ENCODE peak calls at places on chromosomes 3 and 15, in five cellular contexts. One of them, this sample, is unnamed.

GRCh38 chr3:5188419-5189405 is 1.2 kb downstream of the EDEM1 start:
- DNase-seq in spleen: peak; percentile 81
- DNase-seq in LNCaP clone FGC: peak; percentile 63
- DNase-seq in cardiac fibroblast: peak; percentile 37
- DNase-seq in RWPE1: peak; percentile 11
- DNase-seq in this sample: no peak

GRCh38 chr15:28994830-28995180 is 109.0 kb downstream of the APBA2 start:
- DNase-seq in spleen: no peak
- DNase-seq in LNCaP clone FGC: no peak
- DNase-seq in cardiac fibroblast: no peak
- DNase-seq in RWPE1: no peak
- DNase-seq in this sample: no peak

GRCh38 chr3:106114848-106115247 is 246.0 kb upstream of the CBLB start:
- DNase-seq in RWPE1: no peak
- DNase-seq in cardiac fibroblast: peak; percentile 76
- DNase-seq in spleen: no peak
- DNase-seq in LNCaP clone FGC: no peak
- DNase-seq in this sample: no peak

GRCh38 chr3:175475765-175476164 is 616.6 kb downstream of the NAALADL2 start:
- DNase-seq in cardiac fibroblast: no peak
- DNase-seq in LNCaP clone FGC: no peak
- DNase-seq in spleen: no peak
- DNase-seq in RWPE1: no peak
- DNase-seq in this sample: no peak

GRCh38 chr3:194269610-194270145 is 81.5 kb downstream of the CPN2 start:
- DNase-seq in RWPE1: no peak
- DNase-seq in LNCaP clone FGC: no peak
- DNase-seq in cardiac fibroblast: peak; percentile 98
- DNase-seq in spleen: peak; percentile 89
- DNase-seq in this sample: peak; percentile 33

GRCh38 chr3:9352917-9353823 is 9.7 kb upstream of the THUMPD3 start:
- DNase-seq in cardiac fibroblast: peak; percentile 83
- DNase-seq in LNCaP clone FGC: peak; percentile 91
- DNase-seq in spleen: peak; percentile 79
- DNase-seq in RWPE1: peak; percentile 62
- DNase-seq in this sample: peak; percentile 67

GRCh38 chr3:126986001-126986400 is 3.1 kb downstream of the PLXNA1 start:
- DNase-seq in LNCaP clone FGC: no peak
- DNase-seq in cardiac fibroblast: peak; percentile 30
- DNase-seq in RWPE1: no peak
- DNase-seq in spleen: no peak
- DNase-seq in this sample: no peak

GRCh38 chr15:94352940-94353820 is 121.8 kb downstream of the MCTP2 start:
- DNase-seq in cardiac fibroblast: peak; percentile 30
- DNase-seq in RWPE1: no peak
- DNase-seq in LNCaP clone FGC: no peak
- DNase-seq in spleen: no peak
- DNase-seq in this sample: no peak

GRCh38 chr3:38224357-38224756 is 41.3 kb upstream of the SLC22A13 start:
- DNase-seq in cardiac fibroblast: no peak
- DNase-seq in LNCaP clone FGC: no peak
- DNase-seq in spleen: no peak
- DNase-seq in RWPE1: no peak
- DNase-seq in this sample: no peak

GRCh38 chr3:186442162-186442561 is 80.1 kb upstream of the DGKG start:
- DNase-seq in RWPE1: no peak
- DNase-seq in spleen: no peak
- DNase-seq in LNCaP clone FGC: peak; percentile 31
- DNase-seq in cardiac fibroblast: peak; percentile 21
- DNase-seq in this sample: no peak

DNA sequence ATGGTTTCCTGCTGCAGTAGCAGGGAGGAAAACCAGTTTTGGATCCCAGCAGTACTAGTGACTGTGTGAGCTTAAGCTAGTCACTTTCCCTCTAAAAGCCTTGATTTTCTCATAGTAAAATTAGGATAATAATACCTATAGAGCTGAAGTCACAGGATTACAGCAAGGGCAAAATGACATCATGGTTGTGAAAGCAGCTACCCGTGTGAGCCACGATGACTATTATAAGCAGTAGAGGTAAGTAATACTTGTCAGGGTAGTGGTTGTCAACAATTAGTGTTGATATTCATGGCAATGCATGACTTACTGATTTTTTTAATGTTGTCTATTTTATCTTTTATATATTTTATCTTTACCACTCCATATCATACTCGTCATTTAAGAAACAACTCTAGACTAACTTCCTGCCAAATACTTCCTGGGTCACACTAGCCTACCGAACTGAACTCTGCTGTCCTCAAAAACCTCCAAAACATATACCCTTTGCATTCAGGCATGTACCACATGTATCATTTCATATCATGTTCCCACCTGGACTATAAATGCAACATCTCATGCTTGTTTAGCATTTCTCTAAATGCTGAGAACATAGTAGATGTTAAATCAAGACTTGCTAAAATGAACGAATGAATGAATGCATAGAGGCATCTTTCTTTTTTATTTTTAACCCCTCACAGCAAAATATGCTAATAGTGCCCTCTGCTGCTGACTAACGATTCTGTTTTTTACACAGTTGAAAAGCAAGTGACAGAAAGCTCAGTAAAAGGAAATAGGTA is 172.6 kb downstream of the P3H2 start:
- DNase-seq in spleen: no peak
- DNase-seq in cardiac fibroblast: peak; percentile 49
- DNase-seq in RWPE1: peak; percentile 31
- DNase-seq in LNCaP clone FGC: no peak
- DNase-seq in this sample: no peak
- TF ChIP-seq CTCF in spleen: peak; percentile 26
- TF ChIP-seq CTCF in cardiac fibroblast: peak; percentile 56
- TF ChIP-seq CTCF in RWPE1: peak; percentile 76
- TF ChIP-seq CTCF in LNCaP clone FGC: peak; percentile 70
- TF ChIP-seq CTCF in this sample: peak; percentile 21

DNA sequence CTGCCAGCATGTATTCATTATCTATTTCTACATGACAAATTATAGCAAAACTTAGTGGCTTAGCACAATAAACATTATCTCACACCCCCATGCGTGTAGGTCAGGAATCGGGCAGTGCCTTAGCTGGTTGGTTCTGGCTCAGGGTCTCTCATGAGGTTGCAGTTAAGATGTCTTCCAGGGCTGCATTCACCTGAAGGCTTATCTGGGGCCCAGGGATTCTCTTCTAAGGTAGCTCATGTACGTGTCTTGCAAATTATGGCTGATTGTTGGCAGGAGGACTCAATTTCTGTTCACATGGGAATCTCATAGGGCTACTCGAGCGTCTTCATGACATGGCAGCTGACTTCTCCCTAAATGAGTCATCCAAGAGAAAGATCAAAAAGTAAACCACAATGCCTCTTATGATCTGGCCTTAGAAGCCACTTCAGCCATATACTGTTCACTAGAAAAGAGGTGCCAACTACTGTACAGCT is 42.9 kb upstream of the TSC22D2 start:
- DNase-seq in spleen: no peak
- DNase-seq in LNCaP clone FGC: no peak
- DNase-seq in RWPE1: no peak
- DNase-seq in cardiac fibroblast: peak; percentile 55
- DNase-seq in this sample: no peak
- TF ChIP-seq CTCF in spleen: no peak
- TF ChIP-seq CTCF in LNCaP clone FGC: no peak
- TF ChIP-seq CTCF in RWPE1: no peak
- TF ChIP-seq CTCF in cardiac fibroblast: no peak
- TF ChIP-seq CTCF in this sample: no peak

GRCh38 chr3:119560160-119560559 is 746 bp upstream of the CD80 start:
- DNase-seq in cardiac fibroblast: no peak
- DNase-seq in LNCaP clone FGC: no peak
- DNase-seq in RWPE1: no peak
- DNase-seq in spleen: no peak
- DNase-seq in this sample: no peak

GRCh38 chr3:119557192-119557873 is 2.1 kb downstream of the CD80 start:
- DNase-seq in cardiac fibroblast: no peak
- DNase-seq in spleen: no peak
- DNase-seq in LNCaP clone FGC: no peak
- DNase-seq in RWPE1: no peak
- DNase-seq in this sample: no peak

GRCh38 chr3:119558528-119559339 is 680 bp downstream of the CD80 start:
- DNase-seq in LNCaP clone FGC: no peak
- DNase-seq in spleen: no peak
- DNase-seq in RWPE1: no peak
- DNase-seq in cardiac fibroblast: no peak
- DNase-seq in this sample: no peak

GRCh38 chr3:119557874-119558264 is 1.5 kb downstream of the CD80 start:
- DNase-seq in LNCaP clone FGC: no peak
- DNase-seq in spleen: no peak
- DNase-seq in RWPE1: no peak
- DNase-seq in cardiac fibroblast: no peak
- DNase-seq in this sample: no peak

DNA sequence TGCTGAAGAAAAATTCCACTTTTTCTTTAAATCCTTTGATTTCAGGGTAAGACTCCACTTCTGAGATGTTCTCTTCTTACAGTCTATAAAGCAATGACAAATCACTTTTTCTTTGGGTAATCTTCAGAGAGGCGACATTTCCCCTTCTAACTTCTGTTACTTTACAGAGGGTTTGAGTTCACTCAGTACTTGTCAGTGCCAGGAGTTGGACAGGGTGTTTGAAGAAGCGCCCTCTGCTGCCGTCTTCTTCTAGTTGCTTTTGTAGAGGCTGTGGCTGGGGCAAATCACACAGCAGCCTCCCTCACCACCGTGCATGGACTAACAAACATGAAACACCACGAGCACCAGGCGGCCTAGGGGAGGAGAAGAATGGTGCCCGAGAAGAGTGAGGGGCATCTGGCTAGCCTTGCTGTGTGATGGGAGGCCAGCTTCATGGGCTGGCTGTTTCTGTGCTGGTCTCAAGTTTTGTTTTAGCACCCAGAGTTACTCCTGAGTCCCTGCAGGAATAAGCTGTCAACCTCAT is at the start of gene CD80:
- DNase-seq in LNCaP clone FGC: peak; percentile 39
- DNase-seq in cardiac fibroblast: peak; percentile 64
- DNase-seq in RWPE1: peak; percentile 19
- DNase-seq in spleen: peak; percentile 83
- DNase-seq in this sample: no peak
- TF ChIP-seq CTCF in LNCaP clone FGC: peak; percentile 60
- TF ChIP-seq CTCF in cardiac fibroblast: peak; percentile 48
- TF ChIP-seq CTCF in RWPE1: no peak
- TF ChIP-seq CTCF in spleen: peak; percentile 35
- TF ChIP-seq CTCF in this sample: no peak

GRCh38 chr3:120348981-120349818 is at the start of gene LRRC58:
- DNase-seq in spleen: peak; percentile 98
- DNase-seq in LNCaP clone FGC: peak; percentile 92
- DNase-seq in cardiac fibroblast: peak; percentile 97
- DNase-seq in RWPE1: peak; percentile 86
- DNase-seq in this sample: peak; percentile 87
- TF ChIP-seq CTCF in spleen: no peak
- TF ChIP-seq CTCF in LNCaP clone FGC: peak; percentile 47
- TF ChIP-seq CTCF in cardiac fibroblast: peak; percentile 2
- TF ChIP-seq CTCF in RWPE1: peak; percentile 46
- TF ChIP-seq CTCF in this sample: peak; percentile 32

DNA sequence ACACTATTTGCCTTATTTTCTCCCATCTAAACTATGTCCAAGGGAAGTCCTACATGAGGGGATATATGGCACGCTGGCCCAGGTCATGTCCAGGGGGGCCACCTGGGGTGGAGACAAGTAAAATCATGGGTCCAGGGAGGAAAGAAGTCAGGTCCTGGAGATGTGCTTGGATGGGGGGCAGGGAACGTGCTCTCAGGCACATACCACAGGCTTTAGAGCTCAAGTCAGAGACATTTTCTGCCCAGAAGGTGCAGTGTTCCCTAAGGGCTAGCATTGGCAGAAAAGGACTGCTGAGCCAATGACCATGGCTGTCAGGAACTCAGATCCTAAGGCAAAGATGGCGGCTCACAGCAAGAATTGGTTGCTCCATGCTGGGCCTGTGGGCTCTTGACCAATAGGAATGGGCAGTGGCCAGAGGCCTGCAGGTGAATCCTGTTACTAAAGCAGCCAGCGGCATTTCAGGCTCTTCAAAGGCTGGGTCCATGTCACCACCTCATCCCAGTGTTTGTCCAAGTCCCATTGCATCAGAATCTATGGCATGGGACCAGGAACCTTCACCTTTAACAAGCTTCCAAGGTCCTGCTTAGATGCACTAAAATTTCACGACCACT is 175.0 kb downstream of the RPLP1 start:
- DNase-seq in RWPE1: no peak
- DNase-seq in LNCaP clone FGC: peak; percentile 62
- DNase-seq in spleen: no peak
- DNase-seq in cardiac fibroblast: no peak
- DNase-seq in this sample: no peak
- TF ChIP-seq CTCF in RWPE1: no peak
- TF ChIP-seq CTCF in LNCaP clone FGC: no peak
- TF ChIP-seq CTCF in spleen: no peak
- TF ChIP-seq CTCF in cardiac fibroblast: no peak
- TF ChIP-seq CTCF in this sample: no peak

DNA sequence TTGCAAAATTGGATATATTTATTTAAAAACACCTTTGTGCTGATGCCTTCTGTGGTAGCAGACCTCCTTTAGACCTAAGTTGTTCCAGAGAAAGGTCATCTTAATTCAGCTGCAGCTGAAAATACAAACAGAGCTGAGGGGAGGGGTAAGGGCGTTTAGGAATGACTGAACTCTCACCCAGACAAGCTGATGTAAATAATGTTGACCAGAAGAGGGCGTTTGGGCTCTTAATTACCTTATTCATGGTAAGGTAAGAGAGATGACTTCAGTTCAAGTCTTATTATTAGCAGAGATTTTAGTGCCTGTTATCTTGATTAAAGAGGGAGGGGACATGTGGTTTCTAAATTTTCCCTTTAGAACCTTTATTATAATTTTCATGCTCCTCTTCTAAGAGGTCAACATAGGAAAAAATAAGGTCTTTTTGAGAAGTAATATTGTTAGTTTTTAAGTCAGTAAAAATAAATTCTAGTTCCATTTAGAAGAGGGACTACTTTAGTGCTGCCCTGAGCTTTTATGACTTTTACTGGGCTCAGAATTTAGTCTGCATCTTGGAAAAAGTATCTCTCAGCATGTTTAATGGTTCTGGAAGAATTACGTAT is 46.3 kb downstream of the GPR171 start:
- DNase-seq in LNCaP clone FGC: peak; percentile 61
- DNase-seq in cardiac fibroblast: peak; percentile 74
- DNase-seq in spleen: no peak
- DNase-seq in RWPE1: peak; percentile 58
- DNase-seq in this sample: no peak
- TF ChIP-seq CTCF in LNCaP clone FGC: peak; percentile 68
- TF ChIP-seq CTCF in cardiac fibroblast: peak; percentile 48
- TF ChIP-seq CTCF in spleen: peak; percentile 31
- TF ChIP-seq CTCF in RWPE1: peak; percentile 70
- TF ChIP-seq CTCF in this sample: peak; percentile 25